ENCODE peak calls at places on chromosomes 7 and 10, in nine cellular contexts. J is NCI-H1092 treated with DMSO at 0.1 percent for 48 hours; G is glutamatergic neuron; U is SW 1271; K is hepatocyte; B is HTR-8/SVneo; V is activated CD4-positive, alpha-beta T cell treated with anti-CD3 and anti-CD28 coated beads for 48 hours; N is Calu3; Y is HCT116. A is an unnamed sample.

GRCh38 chr10:22372922-22373321 is 27.6 kb downstream of the SPAG6 start:
- DNase-seq in J (no peak), G (no peak), U (no peak), K (peak), B (no peak), V (no peak), N (no peak), Y (no peak), A (no peak)

GRCh38 chr7:41247128-41247865 is 455.6 kb downstream of the INHBA start:
- DNase-seq in J (no peak), G (no peak), U (no peak), K (no peak), B (no peak), V (no peak), N (peak), Y (peak), A (no peak)

GRCh38 chr7:150996289-150997074 is 5.7 kb downstream of the NOS3 start:
- DNase-seq in J (no peak), G (no peak), U (no peak), K (no peak), B (no peak), V (peak), N (no peak), Y (no peak), A (no peak)

GRCh38 chr7:98289333-98289875 is 7.9 kb downstream of the BRI3 start:
- DNase-seq in J (no peak), G (no peak), U (no peak), K (no peak), B (no peak), V (no peak), N (no peak), Y (no peak), A (no peak)

GRCh38 chr10:120539076-120539475 is 82.0 kb downstream of the PLPP4 start:
- DNase-seq in J (no peak), G (peak), U (no peak), K (no peak), B (no peak), V (no peak), N (no peak), Y (no peak), A (no peak)

GRCh38 chr7:137685439-137686164 is 161.2 kb downstream of the DGKI start:
- DNase-seq in J (no peak), G (no peak), U (no peak), K (no peak), B (no peak), V (no peak), N (no peak), Y (no peak), A (no peak)

GRCh38 chr7:117124585-117125220 is 171.4 kb downstream of the ST7 start:
- DNase-seq in J (peak), G (peak), U (peak), K (peak), B (peak), V (peak), N (peak), Y (peak), A (peak)

GRCh38 chr7:150685219-150686029 is at the start of gene GIMAP2:
- DNase-seq in J (no peak), G (no peak), U (no peak), K (peak), B (peak), V (peak), N (no peak), Y (no peak), A (no peak)

GRCh38 chr10:22481687-22482539 is 136.6 kb downstream of the SPAG6 start:
- DNase-seq in J (no peak), G (no peak), U (no peak), K (no peak), B (no peak), V (no peak), N (no peak), Y (no peak), A (no peak)

GRCh38 chr10:62454696-62455451 is 80.7 kb downstream of the ZNF365 start:
- DNase-seq in J (no peak), G (no peak), U (no peak), K (peak), B (peak), V (no peak), N (peak), Y (no peak), A (peak)

GRCh38 chr7:81692146-81692905 is 77.5 kb downstream of the HGF start:
- DNase-seq in J (no peak), G (no peak), U (no peak), K (no peak), B (no peak), V (no peak), N (no peak), Y (no peak), A (no peak)

GRCh38 chr10:11242443-11243386 is 225.0 kb downstream of the CELF2 start:
- DNase-seq in J (peak), G (peak), U (no peak), K (no peak), B (no peak), V (peak), N (no peak), Y (no peak), A (no peak)

GRCh38 chr7:101947899-101948298 is 130.5 kb downstream of the CUX1 start:
- DNase-seq in J (peak), G (no peak), U (no peak), K (peak), B (no peak), V (no peak), N (no peak), Y (no peak), A (peak)

GRCh38 chr10:73854310-73854709 is 20.0 kb downstream of the CAMK2G start:
- DNase-seq in J (no peak), G (no peak), U (no peak), K (peak), B (no peak), V (no peak), N (no peak), Y (no peak), A (no peak)

GRCh38 chr7:111108526-111108925 is 17.6 kb downstream of the LRRN3 start:
- DNase-seq in J (no peak), G (no peak), U (no peak), K (no peak), B (no peak), V (no peak), N (no peak), Y (no peak), A (no peak)

GRCh38 chr10:47344996-47345870 is 2.9 kb upstream of the RBP3 start:
- DNase-seq in J (no peak), G (no peak), U (no peak), K (no peak), B (no peak), V (no peak), N (no peak), Y (no peak), A (no peak)

GRCh38 chr7:1659696-1660095 is 10.4 kb upstream of the ELFN1 start:
- DNase-seq in J (no peak), G (no peak), U (no peak), K (no peak), B (no peak), V (no peak), N (no peak), Y (no peak), A (no peak)

GRCh38 chr10:78253072-78253853 is 219.6 kb downstream of the RPS24 start:
- DNase-seq in J (no peak), G (no peak), U (no peak), K (no peak), B (no peak), V (no peak), N (no peak), Y (no peak), A (no peak)

GRCh38 chr10:23968296-23968695 is 240.6 kb upstream of the KIAA1217 start:
- DNase-seq in J (no peak), G (no peak), U (no peak), K (no peak), B (peak), V (no peak), N (no peak), Y (no peak), A (no peak)

GRCh38 chr10:97629289-97629688 is 4.0 kb downstream of the MORN4 start:
- DNase-seq in J (no peak), G (no peak), U (no peak), K (no peak), B (no peak), V (no peak), N (no peak), Y (no peak), A (no peak)

GRCh38 chr7:77328669-77329068 is 87.5 kb downstream of the GSAP start:
- DNase-seq in J (no peak), G (no peak), U (no peak), K (no peak), B (no peak), V (no peak), N (no peak), Y (no peak), A (peak)

GRCh38 chr10:101644002-101644401 is 51.0 kb downstream of the FBXW4 start:
- DNase-seq in J (no peak), G (no peak), U (no peak), K (no peak), B (no peak), V (no peak), N (no peak), Y (no peak), A (no peak)

GRCh38 chr7:79504607-79505389 is 51.3 kb upstream of the MAGI2 start:
- DNase-seq in J (no peak), G (no peak), U (no peak), K (peak), B (no peak), V (no peak), N (no peak), Y (peak), A (no peak)

GRCh38 chr10:6766061-6766460 is 186.0 kb upstream of the PRKCQ start:
- DNase-seq in J (no peak), G (no peak), U (no peak), K (peak), B (no peak), V (no peak), N (no peak), Y (no peak), A (no peak)

GRCh38 chr7:71237945-71238344 is 106.0 kb downstream of the GALNT17 start:
- DNase-seq in J (no peak), G (no peak), U (no peak), K (peak), B (no peak), V (no peak), N (no peak), Y (no peak), A (no peak)

GRCh38 chr10:63273575-63273974 is 140.4 kb downstream of the NRBF2 start:
- DNase-seq in J (no peak), G (no peak), U (no peak), K (no peak), B (no peak), V (no peak), N (no peak), Y (no peak), A (no peak)

GRCh38 chr7:149422914-149423285 is 38.0 kb downstream of the ZNF777 start:
- DNase-seq in J (no peak), G (no peak), U (no peak), K (no peak), B (no peak), V (peak), N (peak), Y (no peak), A (no peak)

GRCh38 chr7:157291404-157292080 is 45.3 kb upstream of the DNAJB6 start:
- DNase-seq in J (no peak), G (no peak), U (no peak), K (no peak), B (no peak), V (no peak), N (no peak), Y (no peak), A (no peak)

GRCh38 chr7:234041-234711 is 41.8 kb downstream of the FAM20C start:
- DNase-seq in J (no peak), G (no peak), U (no peak), K (peak), B (no peak), V (no peak), N (no peak), Y (no peak), A (peak)

GRCh38 chr7:100087055-100087750 is 1.6 kb upstream of the COPS6 start:
- DNase-seq in J (no peak), G (no peak), U (peak), K (peak), B (peak), V (no peak), N (no peak), Y (no peak), A (peak)

GRCh38 chr10:29443745-29444523 is 155.1 kb downstream of the LYZL1 start:
- DNase-seq in J (no peak), G (no peak), U (no peak), K (no peak), B (no peak), V (no peak), N (no peak), Y (no peak), A (no peak)

GRCh38 chr7:28872226-28872625 is 85.9 kb downstream of the TRIL start:
- DNase-seq in J (no peak), G (no peak), U (no peak), K (no peak), B (no peak), V (no peak), N (no peak), Y (no peak), A (no peak)

GRCh38 chr7:40658731-40659130 is 523.9 kb downstream of the SUGCT start:
- DNase-seq in J (no peak), G (no peak), U (no peak), K (no peak), B (no peak), V (no peak), N (no peak), Y (no peak), A (peak)

GRCh38 chr7:19112290-19113000 is 5.0 kb downstream of the TWIST1 start:
- DNase-seq in J (no peak), G (no peak), U (no peak), K (no peak), B (no peak), V (no peak), N (no peak), Y (no peak), A (no peak)

GRCh38 chr10:2972810-2973209 is 94.5 kb upstream of the PFKP start:
- DNase-seq in J (no peak), G (no peak), U (no peak), K (no peak), B (no peak), V (no peak), N (no peak), Y (no peak), A (no peak)

GRCh38 chr10:89525556-89525955 is 9.8 kb downstream of the SLC16A12 start:
- DNase-seq in J (no peak), G (no peak), U (no peak), K (no peak), B (no peak), V (no peak), N (no peak), Y (no peak), A (no peak)

GRCh38 chr7:79298145-79298760 is 155.2 kb downstream of the MAGI2 start:
- DNase-seq in J (no peak), G (peak), U (no peak), K (peak), B (peak), V (peak), N (peak), Y (peak), A (peak)

A was measured in hepatic stellate cell.